ENCODE peak calls at places on chromosome 20, in four cellular contexts. M is HCT116, E is HepG2, Z is H1. D is an unnamed sample.

GRCh38 chr20:18727032-18727508 is 86.5 kb upstream of the SCP2D1 start:
- DNase-seq in Z (no peak), M (no peak), E (no peak), D (no peak)

GRCh38 chr20:32538526-32538918 is 46.6 kb downstream of the NOL4L start:
- DNase-seq in E (no peak), M (no peak), Z (no peak), D (no peak)

GRCh38 chr20:41137412-41138216 is at the start of gene PLCG1:
- DNase-seq in Z (peak), E (peak), M (no peak), D (peak)

GRCh38 chr20:44500221-44500620 is 21.6 kb downstream of the SERINC3 start:
- DNase-seq in M (no peak), E (no peak), Z (no peak), D (no peak)

GRCh38 chr20:35320396-35321126 is 28.3 kb upstream of the FAM83C start:
- DNase-seq in M (peak), Z (no peak), E (peak), D (no peak)

GRCh38 chr20:1467355-1468116 is 887 bp upstream of the NSFL1C start:
- DNase-seq in E (peak), Z (no peak), M (no peak), D (peak)

GRCh38 chr20:5008743-5009142 is 7.4 kb upstream of the SLC23A2 start:
- DNase-seq in Z (no peak), M (no peak), E (no peak), D (peak)

GRCh38 chr20:1299522-1299921 is 29.4 kb downstream of the SDCBP2 start:
- DNase-seq in M (peak), Z (no peak), E (no peak), D (peak)

GRCh38 chr20:13735829-13736228 is 48.9 kb downstream of the ESF1 start:
- DNase-seq in E (no peak), M (no peak), Z (no peak), D (no peak)

GRCh38 chr20:13821876-13822275 is 37.0 kb downstream of the NDUFAF5 start:
- DNase-seq in Z (no peak), E (no peak), M (no peak), D (no peak)

GRCh38 chr20:43731927-43732326 is 5.1 kb upstream of the GTSF1L start:
- DNase-seq in Z (no peak), M (no peak), E (no peak), D (no peak)

GRCh38 chr20:48984575-48985219 is 61.4 kb upstream of the CSE1L start:
- DNase-seq in M (no peak), Z (no peak), E (no peak), D (no peak)

GRCh38 chr20:15930324-15931305 is 642.6 kb downstream of the KIF16B start:
- DNase-seq in E (peak), M (no peak), Z (no peak), D (peak)

GRCh38 chr20:47535088-47535487 is 33.4 kb downstream of the NCOA3 start:
- DNase-seq in M (no peak), Z (peak), E (peak), D (no peak)

GRCh38 chr20:35326021-35326731 is 34.0 kb upstream of the FAM83C start:
- DNase-seq in Z (no peak), E (no peak), M (no peak), D (no peak)

GRCh38 chr20:50015993-50016770 is 33.4 kb downstream of the SNAI1 start:
- DNase-seq in Z (no peak), E (peak), M (no peak), D (no peak)

GRCh38 chr20:50067461-50067860 is 45.5 kb downstream of the UBE2V1 start:
- DNase-seq in M (no peak), Z (no peak), E (no peak), D (no peak)

GRCh38 chr20:34624628-34625027 is 52.3 kb downstream of the PIGU start:
- DNase-seq in E (no peak), M (no peak), Z (no peak), D (no peak)

GRCh38 chr20:10453241-10453640 is 18.1 kb downstream of the SLX4IP start:
- DNase-seq in E (no peak), Z (no peak), M (no peak), D (no peak)

GRCh38 chr20:33460711-33461110 is 17.1 kb upstream of the SNTA1 start:
- DNase-seq in E (no peak), Z (no peak), M (no peak), D (no peak)

GRCh38 chr20:52494244-52494643 is 302.7 kb upstream of the ZFP64 start:
- DNase-seq in M (no peak), Z (no peak), E (no peak), D (no peak)

GRCh38 chr20:45229264-45230056 is 8.3 kb downstream of the SEMG2 start:
- DNase-seq in M (peak), Z (peak), E (peak), D (no peak)

GRCh38 chr20:37627060-37627766 is 66.6 kb upstream of the CTNNBL1 start:
- DNase-seq in M (peak), E (peak), Z (peak), D (peak)

GRCh38 chr20:35515949-35516645 is 13.4 kb downstream of the C20orf173 start:
- DNase-seq in M (peak), Z (no peak), E (no peak), D (peak)

GRCh38 chr20:40900816-40901215 is 127.8 kb upstream of the TOP1 start:
- DNase-seq in E (no peak), Z (no peak), M (no peak), D (no peak)

GRCh38 chr20:32017711-32018251 is 7.5 kb downstream of the CCM2L start:
- DNase-seq in Z (peak), M (peak), E (peak), D (peak)

DNA sequence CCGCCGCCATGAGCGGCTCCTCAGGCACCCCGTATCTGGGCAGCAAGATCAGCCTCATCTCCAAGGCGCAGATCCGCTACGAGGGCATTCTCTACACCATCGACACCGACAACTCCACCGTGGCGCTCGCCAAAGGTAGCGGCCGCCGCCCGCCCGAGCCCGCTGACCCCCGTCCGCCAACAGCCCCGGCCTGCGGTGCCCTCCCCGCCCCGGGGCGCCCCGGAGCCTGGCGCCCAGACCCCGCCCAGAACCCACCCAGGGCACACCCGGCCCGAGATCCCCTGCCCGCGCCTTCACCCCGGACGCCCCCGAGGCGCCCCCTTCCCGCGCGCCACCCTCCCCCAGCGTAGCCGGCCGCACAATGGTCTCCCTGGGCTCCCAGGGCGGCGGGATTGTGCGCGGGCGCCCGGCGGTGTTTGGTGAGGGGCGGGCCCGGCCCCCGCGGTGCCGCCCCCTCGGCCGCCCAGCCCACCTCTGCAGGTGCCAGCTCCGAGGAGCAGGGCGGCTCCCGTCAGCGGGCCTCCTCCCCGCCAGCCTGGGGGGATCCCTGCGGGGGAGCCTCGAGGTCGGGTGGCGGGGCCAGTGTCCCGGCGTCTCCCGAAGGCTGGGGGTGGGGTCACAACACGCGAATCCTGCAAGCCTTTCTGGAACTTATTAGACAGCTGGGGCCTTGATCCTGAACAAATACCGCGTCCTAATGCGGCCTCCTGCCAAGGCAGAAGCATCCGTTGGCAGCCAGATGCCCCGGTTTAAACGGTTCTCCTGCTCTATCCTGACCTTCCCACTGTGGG is 579 bp downstream of the LSM14B start:
- DNase-seq in E (no peak), M (no peak), Z (no peak), D (peak)
- TF ChIP-seq JUND in E (no peak), M (no peak), Z (no peak), D (no peak)

GRCh38 chr20:21504323-21504722 is 9.5 kb downstream of the NKX2-2 start:
- DNase-seq in E (no peak), M (no peak), Z (no peak), D (no peak)

GRCh38 chr20:21508230-21509078 is 5.4 kb downstream of the NKX2-2 start:
- DNase-seq in Z (no peak), E (no peak), M (no peak), D (no peak)

GRCh38 chr20:21507275-21508229 is 6.3 kb downstream of the NKX2-2 start:
- DNase-seq in M (no peak), E (no peak), Z (no peak), D (no peak)

GRCh38 chr20:21505161-21505809 is 8.6 kb downstream of the NKX2-2 start:
- DNase-seq in E (peak), Z (no peak), M (peak), D (no peak)

GRCh38 chr20:21505810-21506530 is 7.9 kb downstream of the NKX2-2 start:
- DNase-seq in E (no peak), M (peak), Z (no peak), D (no peak)
- TF ChIP-seq JUND in E (no peak), M (no peak), Z (no peak), D (no peak)

GRCh38 chr20:24149881-24150307 is 161.3 kb upstream of the GGTLC1 start:
- DNase-seq in M (no peak), Z (no peak), E (peak), D (no peak)

GRCh38 chr20:24157213-24157612 is 168.6 kb upstream of the GGTLC1 start:
- DNase-seq in E (no peak), M (no peak), Z (no peak), D (no peak)

GRCh38 chr20:24151621-24152020 is 163.0 kb upstream of the GGTLC1 start:
- DNase-seq in M (no peak), E (no peak), Z (no peak), D (no peak)

GRCh38 chr20:24150406-24150805 is 161.8 kb upstream of the GGTLC1 start:
- DNase-seq in Z (no peak), E (no peak), M (no peak), D (no peak)

GRCh38 chr20:24153101-24154040 is 164.8 kb upstream of the GGTLC1 start:
- DNase-seq in E (no peak), Z (no peak), M (no peak), D (no peak)
- TF ChIP-seq JUND in E (no peak), Z (no peak), M (no peak), D (no peak)

DNA sequence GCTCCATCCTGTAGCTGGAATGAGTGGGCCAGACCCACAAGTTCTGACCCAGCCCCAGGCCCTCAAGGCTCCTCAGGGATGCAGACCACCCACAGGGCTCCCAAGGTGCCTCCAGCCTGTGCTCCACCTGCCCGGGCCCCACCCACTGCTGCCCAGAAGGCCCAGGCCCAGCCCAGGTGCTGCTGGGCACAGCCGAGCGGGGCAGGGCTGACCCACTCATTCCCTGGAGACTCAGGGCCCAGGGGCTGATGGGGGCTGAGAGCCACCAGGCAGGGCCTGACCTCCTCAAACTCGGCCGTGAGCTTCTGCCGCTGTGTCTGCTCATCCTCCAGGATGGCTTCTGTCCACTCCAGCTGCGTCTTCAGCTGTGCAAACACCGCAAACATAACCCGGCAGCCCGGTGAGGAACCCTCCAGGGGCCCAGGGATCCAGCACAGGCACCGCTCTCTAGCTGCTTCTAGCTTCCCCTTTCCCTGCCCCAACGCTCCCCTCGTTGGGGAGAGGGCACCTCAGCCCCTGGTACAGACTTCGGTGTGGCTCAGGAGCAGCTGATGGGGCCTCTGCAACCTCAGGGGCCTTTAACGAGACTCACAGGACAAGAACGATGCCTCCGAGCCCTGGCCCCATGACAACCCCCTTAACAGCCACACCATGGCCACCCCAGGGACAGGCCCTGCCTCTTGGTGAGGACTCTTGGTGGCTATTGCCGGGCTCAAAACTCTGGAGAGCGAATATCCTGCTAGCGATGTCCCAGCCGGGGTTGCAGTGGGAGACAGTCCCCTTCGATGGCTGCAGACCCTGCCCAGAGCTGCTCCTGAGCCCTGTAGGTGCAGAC is 46.0 kb downstream of the DSTN start:
- DNase-seq in Z (no peak), E (no peak), M (no peak), D (no peak)
- TF ChIP-seq JUND in Z (no peak), E (no peak), M (no peak), D (no peak)

GRCh38 chr20:58707770-58708169 is 15.2 kb downstream of the NPEPL1 start:
- DNase-seq in M (no peak), E (no peak), Z (no peak), D (no peak)
- TF ChIP-seq JUND in M (no peak), E (no peak), Z (no peak), D (no peak)

GRCh38 chr20:12482661-12483060 is 526.1 kb upstream of the SPTLC3 start:
- DNase-seq in M (no peak), Z (no peak), E (no peak), D (no peak)
- TF ChIP-seq JUND in M (no peak), Z (no peak), E (no peak), D (no peak)

GRCh38 chr20:12179692-12180091 is 262.0 kb downstream of the BTBD3 start:
- DNase-seq in E (no peak), Z (no peak), M (no peak), D (no peak)
- TF ChIP-seq JUND in E (no peak), Z (no peak), M (no peak), D (no peak)

DNA sequence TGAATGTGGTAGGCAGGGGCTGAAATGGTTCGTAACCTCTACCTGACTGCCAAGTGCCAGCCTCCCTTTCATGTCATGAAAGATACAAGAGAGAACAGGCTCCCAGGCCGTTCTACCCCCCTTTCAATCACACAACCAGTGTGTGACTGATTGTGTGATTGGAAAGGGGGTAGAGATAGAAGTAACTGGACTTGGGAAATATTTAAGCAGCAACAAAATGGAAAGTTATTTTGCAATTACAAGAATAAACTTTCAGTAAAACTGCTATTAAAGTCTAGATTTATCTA is 20.8 kb downstream of the CYP24A1 start:
- DNase-seq in E (no peak), Z (no peak), M (no peak), D (no peak)
- TF ChIP-seq JUND in E (no peak), Z (no peak), M (no peak), D (no peak)